ENCODE peak calls at places on chromosome 22, in seven cellular contexts. F is astrocyte of the hippocampus; Z is ELF-1; O is Right ventricle myocardium superior; D is mammary epithelial cell; X is stimulated activated CD4-positive, alpha-beta T cell treated with anti-CD3 and anti-CD28 coated beads, Interleukin-1b, Interleukin-23, amount 100 ng/mL, for 24 hours; Q is suprapubic skin. K is an unnamed sample.

GRCh38 chr22:46627806-46628482 is 7.8 kb downstream of the GRAMD4 start:
- DNase-seq in X (no peak), Z (no peak), Q (no peak), D (no peak), O (no peak), F (no peak), K (no peak)

GRCh38 chr22:38214248-38215056 is 12.7 kb downstream of the MAFF start:
- DNase-seq in F (peak; percentile 81), Q (no peak), O (peak; percentile 73), D (no peak), X (no peak), Z (peak; percentile 68), K (peak; percentile 53)

GRCh38 chr22:20172038-20172613 is 21.3 kb upstream of the CCDC188 start:
- DNase-seq in D (no peak), Q (no peak), X (no peak), Z (no peak), F (no peak), O (no peak), K (no peak)

GRCh38 chr22:37328017-37328416 is 45.7 kb downstream of the CYTH4 start:
- DNase-seq in O (no peak), X (no peak), Q (no peak), Z (no peak), D (peak; percentile 92), F (peak; percentile 48), K (no peak)

GRCh38 chr22:44462246-44463015 is 35.6 kb downstream of the RTL6 start:
- DNase-seq in D (no peak), Z (no peak), O (no peak), Q (no peak), F (no peak), X (no peak), K (no peak)

GRCh38 chr22:50173983-50174355 is 3.4 kb downstream of the PANX2 start:
- DNase-seq in Z (no peak), D (no peak), X (no peak), Q (no peak), F (no peak), O (no peak), K (no peak)

GRCh38 chr22:19962909-19963806 is 21.5 kb upstream of the TXNRD2 start:
- DNase-seq in Z (peak; percentile 87), O (peak; percentile 37), D (peak; percentile 96), Q (no peak), F (peak; percentile 53), X (no peak), K (peak; percentile 35)

GRCh38 chr22:25536578-25536977 is 27.9 kb upstream of the GRK3 start:
- DNase-seq in X (no peak), Q (no peak), Z (no peak), F (no peak), D (no peak), O (no peak), K (no peak)

GRCh38 chr22:22021160-22021750 is 38.7 kb upstream of the TOP3B start:
- DNase-seq in X (no peak), F (no peak), D (peak; percentile 88), O (no peak), Z (peak; percentile 43), Q (no peak), K (no peak)

GRCh38 chr22:38953577-38954413 is 3.6 kb upstream of the APOBEC3A start:
- DNase-seq in O (no peak), F (no peak), X (peak; percentile 29), D (peak; percentile 77), Z (no peak), Q (no peak), K (no peak)

GRCh38 chr22:39431821-39432251 is 25.0 kb upstream of the MGAT3 start:
- DNase-seq in D (no peak), F (no peak), X (no peak), Q (no peak), Z (no peak), O (peak; percentile 78), K (no peak)

GRCh38 chr22:21961886-21962654 is 9.4 kb upstream of the PPM1F start:
- DNase-seq in D (peak; percentile 57), Z (no peak), X (no peak), F (peak; percentile 63), Q (no peak), O (no peak), K (no peak)

GRCh38 chr22:36510966-36511881 is 4.4 kb upstream of the FOXRED2 start:
- DNase-seq in F (peak; percentile 74), O (no peak), Z (peak; percentile 73), D (peak; percentile 21), X (no peak), Q (no peak), K (peak; percentile 3)

K was measured in NCI-H1048.